ENCODE peak calls at places on chromosomes 11 and 22, in six cellular contexts. J is GM06990, L is coronary artery, B is IMR-90, U is dorsolateral prefrontal cortex, C is fibroblast of mammary gland. X is an unnamed sample.
A peak's percentile ranks its signal among the peaks of the same experiment; 100 is the strongest.

GRCh38 chr11:80083561-80083960 is 642.7 kb upstream of the TENM4 start:
- DNase-seq in L (no peak), C (no peak), B (no peak), U (no peak), J (no peak), X (no peak)

GRCh38 chr11:9825315-9825714 is 161.4 kb downstream of the SWAP70 start:
- DNase-seq in J (no peak), L (no peak), C (peak; percentile 85), B (peak; percentile 38), U (no peak), X (no peak)

GRCh38 chr11:20865161-20865560 is 195.8 kb downstream of the NELL1 start:
- DNase-seq in L (no peak), U (no peak), J (no peak), B (no peak), C (no peak), X (no peak)

GRCh38 chr22:47048123-47049077 is 285.9 kb downstream of the TBC1D22A start:
- DNase-seq in U (no peak), C (no peak), B (no peak), L (no peak), J (no peak), X (no peak)

GRCh38 chr22:17780116-17780740 is 6.0 kb upstream of the BID start:
- DNase-seq in U (no peak), B (no peak), J (no peak), L (no peak), C (no peak), X (no peak)

GRCh38 chr11:67700548-67701262 is 26.3 kb upstream of the ALDH3B2 start:
- DNase-seq in C (no peak), J (no peak), U (no peak), B (no peak), L (no peak), X (no peak)

GRCh38 chr11:14673824-14674432 is 30.3 kb downstream of the PDE3B start:
- DNase-seq in J (no peak), U (no peak), C (no peak), L (no peak), B (no peak), X (no peak)

GRCh38 chr11:22199243-22199642 is 6.4 kb downstream of the ANO5 start:
- DNase-seq in C (no peak), L (no peak), U (no peak), B (no peak), J (no peak), X (no peak)

GRCh38 chr11:89487016-89487415 is 4.2 kb downstream of the NOX4 start:
- DNase-seq in C (peak; percentile 25), B (peak; percentile 75), L (no peak), J (no peak), U (no peak), X (no peak)

GRCh38 chr11:105144887-105145286 is 5.3 kb upstream of the CARD18 start:
- DNase-seq in C (peak; percentile 59), L (no peak), U (no peak), B (peak; percentile 89), J (no peak), X (no peak)

GRCh38 chr11:96424693-96425092 is 34.9 kb downstream of the JRKL start:
- DNase-seq in J (no peak), L (no peak), C (peak; percentile 71), U (no peak), B (peak; percentile 44), X (no peak)

GRCh38 chr22:46467006-46467405 is 70.4 kb downstream of the CELSR1 start:
- DNase-seq in J (no peak), C (peak; percentile 4), U (no peak), L (no peak), B (no peak), X (no peak)

GRCh38 chr11:118574636-118575035 is 2.4 kb downstream of the ARCN1 start:
- DNase-seq in C (peak; percentile 16), B (no peak), L (no peak), U (no peak), J (no peak), X (no peak)

GRCh38 chr11:2269601-2270321 is 627 bp downstream of the ASCL2 start:
- DNase-seq in B (peak; percentile 55), U (peak; percentile 15), J (peak; percentile 34), L (peak; percentile 72), C (peak; percentile 59), X (peak; percentile 25)

GRCh38 chr11:81070948-81071347 is 1630.1 kb upstream of the TENM4 start:
- DNase-seq in U (no peak), C (no peak), J (peak; percentile 35), B (no peak), L (no peak), X (no peak)

GRCh38 chr11:124612567-124613245 is 1.5 kb downstream of the PANX3 start:
- DNase-seq in U (no peak), B (peak; percentile 23), C (no peak), J (no peak), L (no peak), X (no peak)

GRCh38 chr11:131681875-131682274 is 311.5 kb downstream of the NTM start:
- DNase-seq in C (no peak), U (no peak), L (peak; percentile 56), B (no peak), J (no peak), X (no peak)

GRCh38 chr11:133541331-133542095 is 9.2 kb upstream of the OPCML start:
- DNase-seq in B (no peak), C (no peak), L (no peak), U (no peak), J (no peak), X (peak; percentile 59)

GRCh38 chr11:125874556-125875124 is 12.8 kb upstream of the HYLS1 start:
- DNase-seq in C (peak; percentile 74), B (peak; percentile 70), U (peak; percentile 68), J (no peak), L (no peak), X (no peak)

GRCh38 chr22:33666249-33666648 is 254.0 kb downstream of the LARGE1 start:
- DNase-seq in B (no peak), J (no peak), U (no peak), L (no peak), C (no peak), X (no peak)

GRCh38 chr22:28637225-28637624 is 42.4 kb downstream of the TTC28 start:
- DNase-seq in J (no peak), B (no peak), C (no peak), U (no peak), L (no peak), X (no peak)

GRCh38 chr11:111308140-111308539 is 9.8 kb downstream of the POU2AF3 start:
- DNase-seq in J (no peak), L (no peak), U (no peak), B (peak; percentile 39), C (no peak), X (no peak)

GRCh38 chr22:37101311-37102063 is 8.0 kb downstream of the TMPRSS6 start:
- DNase-seq in U (no peak), J (no peak), L (no peak), C (no peak), B (no peak), X (no peak)

GRCh38 chr11:128772814-128773213 is 78.9 kb downstream of the FLI1 start:
- DNase-seq in L (no peak), U (no peak), B (no peak), J (no peak), C (no peak), X (peak; percentile 30)

GRCh38 chr11:78548911-78549572 is 25.6 kb downstream of the NARS2 start:
- DNase-seq in L (no peak), C (no peak), B (no peak), J (no peak), U (no peak), X (no peak)

DNA sequence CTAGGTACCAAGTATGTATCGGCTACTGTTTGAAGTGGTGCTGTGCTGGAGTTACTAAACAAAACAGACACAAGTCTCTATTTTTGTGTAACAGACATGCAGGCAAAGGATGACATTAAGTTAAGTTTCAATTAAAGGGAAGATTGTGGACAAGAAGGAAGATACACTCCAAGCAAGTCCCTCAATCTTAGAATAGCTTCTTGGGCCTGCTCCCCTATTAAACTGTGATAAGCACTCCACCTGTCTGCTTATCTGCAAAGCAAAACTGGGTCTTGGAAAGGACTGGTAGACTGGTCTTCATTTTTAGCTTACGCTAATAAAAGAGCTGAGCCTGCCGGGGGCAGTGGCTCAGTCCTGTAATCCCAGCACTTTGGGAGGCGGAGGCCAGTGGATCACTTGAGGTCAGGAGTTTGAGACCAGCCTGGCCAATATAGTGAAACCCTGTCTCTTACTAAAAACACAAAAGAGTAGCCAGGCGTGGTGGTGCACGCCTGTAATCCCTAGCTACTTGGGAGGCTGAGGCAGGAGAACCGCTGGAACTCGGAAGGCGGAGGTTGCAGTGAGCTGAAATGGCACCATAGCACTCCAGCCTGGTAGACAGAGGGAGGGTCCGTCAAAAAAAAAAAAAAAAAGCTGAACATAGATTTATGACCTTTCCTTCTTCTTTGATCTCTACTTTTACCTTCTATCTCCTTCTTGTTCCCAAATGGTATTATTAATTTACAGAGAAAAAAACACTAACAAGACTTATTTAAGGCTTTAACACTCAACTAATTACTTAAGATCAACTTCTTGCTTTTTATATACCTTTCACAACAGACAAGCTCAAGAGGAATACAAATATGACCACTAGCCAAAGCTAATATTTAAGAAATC is 4.1 kb downstream of the DDX17 start:
- DNase-seq in L (no peak), B (no peak), J (no peak), C (no peak), U (no peak), X (no peak)
- H3K4me3 ChIP-seq in L (peak overlapping the region; percentile 98), B (no peak overlapping the region), J (no peak overlapping the region), C (no peak overlapping the region), U (peak overlapping the region; percentile 88), X (no peak overlapping the region)

GRCh38 chr22:23831781-23832180 is 7.0 kb downstream of the DERL3 start:
- DNase-seq in U (no peak), B (no peak), L (peak; percentile 68), J (no peak), C (no peak), X (no peak)

GRCh38 chr22:23828800-23829680 is 9.8 kb downstream of the DERL3 start:
- DNase-seq in C (no peak), B (no peak), U (no peak), L (no peak), J (no peak), X (no peak)

GRCh38 chr22:23831261-23831660 is 7.5 kb downstream of the DERL3 start:
- DNase-seq in C (no peak), J (no peak), L (no peak), B (no peak), U (no peak), X (no peak)

GRCh38 chr22:23827351-23827995 is 11.3 kb downstream of the DERL3 start:
- DNase-seq in B (no peak), L (no peak), J (no peak), C (no peak), U (no peak), X (no peak)

GRCh38 chr22:23829845-23830372 is 8.9 kb downstream of the DERL3 start:
- DNase-seq in C (peak; percentile 94), B (peak; percentile 92), U (no peak), J (no peak), L (no peak), X (no peak)
- H3K4me3 ChIP-seq in C (no peak overlapping the region), B (no peak overlapping the region), U (no peak overlapping the region), J (no peak overlapping the region), L (no peak overlapping the region), X (no peak overlapping the region)

GRCh38 chr11:119734788-119735187 is 5.8 kb upstream of the NECTIN1 start:
- DNase-seq in B (no peak), J (no peak), C (no peak), U (no peak), L (no peak), X (no peak)
- H3K4me3 ChIP-seq in B (no peak overlapping the region), J (no peak overlapping the region), C (no peak overlapping the region), U (no peak overlapping the region), L (no peak overlapping the region), X (no peak overlapping the region)

DNA sequence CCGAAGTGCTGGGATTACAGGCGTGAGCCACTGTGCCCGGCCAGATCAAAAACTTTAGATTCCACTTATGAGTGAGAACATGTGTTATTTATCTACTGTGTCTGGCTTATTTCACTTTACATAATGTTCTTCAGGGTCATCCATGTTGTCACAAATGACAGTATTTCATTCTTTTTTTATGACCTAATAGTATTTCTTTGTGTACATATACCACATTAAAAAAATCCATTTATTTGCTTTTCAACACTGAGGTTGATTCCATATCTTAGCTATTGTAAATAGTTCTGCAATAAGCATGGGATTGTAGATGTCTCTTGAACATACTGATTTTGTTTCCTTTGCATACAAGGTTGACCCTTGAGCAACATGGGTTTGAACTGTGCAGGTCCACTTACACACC is 13.2 kb upstream of the SCGB1D1 start:
- DNase-seq in U (no peak), C (no peak), B (no peak), J (no peak), L (no peak), X (no peak)
- H3K4me3 ChIP-seq in U (no peak overlapping the region), C (no peak overlapping the region), B (no peak overlapping the region), J (no peak overlapping the region), L (no peak overlapping the region), X (no peak overlapping the region)